ENCODE peak calls at places on chromosomes 4 and X, in five cellular contexts. N, V, Z, C and Q are unnamed samples.

GRCh38 chrX:368811-369562 is 17.7 kb downstream of the PPP2R3B start:
- DNase-seq in C (no peak), V (no peak), N (no peak), Z (no peak), Q (no peak)

GRCh38 chr4:138182838-138183426 is 59.2 kb downstream of the SLC7A11 start:
- DNase-seq in V (peak), N (no peak), C (peak), Z (no peak), Q (no peak)

GRCh38 chr4:57426779-57427395 is 316.7 kb upstream of the IGFBP7 start:
- DNase-seq in Z (peak), N (peak), V (peak), C (peak), Q (peak)

GRCh38 chrX:153474718-153475117 is 4.3 kb upstream of the HAUS7 start:
- DNase-seq in C (peak), V (peak), Z (peak), N (peak), Q (peak)

GRCh38 chr4:111630705-111631104 is 514.5 kb upstream of the FAM241A start:
- DNase-seq in N (no peak), C (no peak), V (peak), Z (no peak), Q (no peak)

GRCh38 chr4:21826071-21826470 is 122.5 kb downstream of the KCNIP4 start:
- DNase-seq in C (no peak), V (no peak), Z (no peak), N (no peak), Q (no peak)

GRCh38 chr4:148857234-148857972 is 415.2 kb upstream of the NR3C2 start:
- DNase-seq in N (no peak), Z (no peak), V (peak), C (no peak), Q (no peak)

GRCh38 chr4:115275615-115276014 is 162.2 kb upstream of the NDST4 start:
- DNase-seq in Z (no peak), C (no peak), V (no peak), N (no peak), Q (no peak)

GRCh38 chrX:78514852-78515251 is 144.3 kb downstream of the RTL3 start:
- DNase-seq in Z (no peak), V (no peak), N (no peak), C (no peak), Q (no peak)

GRCh38 chrX:25012793-25013592 is 2.8 kb downstream of the ARX start:
- DNase-seq in V (no peak), Z (no peak), C (no peak), N (no peak), Q (no peak)
- H3K4me3 ChIP-seq in V (no peak), Z (peak), C (no peak), N (no peak), Q (peak)

GRCh38 chrX:41634284-41634683 is 54.5 kb upstream of the GPR34 start:
- DNase-seq in C (peak), N (peak), Z (no peak), V (peak), Q (no peak)
- H3K4me3 ChIP-seq in C (no peak), N (no peak), Z (no peak), V (no peak), Q (no peak)

DNA sequence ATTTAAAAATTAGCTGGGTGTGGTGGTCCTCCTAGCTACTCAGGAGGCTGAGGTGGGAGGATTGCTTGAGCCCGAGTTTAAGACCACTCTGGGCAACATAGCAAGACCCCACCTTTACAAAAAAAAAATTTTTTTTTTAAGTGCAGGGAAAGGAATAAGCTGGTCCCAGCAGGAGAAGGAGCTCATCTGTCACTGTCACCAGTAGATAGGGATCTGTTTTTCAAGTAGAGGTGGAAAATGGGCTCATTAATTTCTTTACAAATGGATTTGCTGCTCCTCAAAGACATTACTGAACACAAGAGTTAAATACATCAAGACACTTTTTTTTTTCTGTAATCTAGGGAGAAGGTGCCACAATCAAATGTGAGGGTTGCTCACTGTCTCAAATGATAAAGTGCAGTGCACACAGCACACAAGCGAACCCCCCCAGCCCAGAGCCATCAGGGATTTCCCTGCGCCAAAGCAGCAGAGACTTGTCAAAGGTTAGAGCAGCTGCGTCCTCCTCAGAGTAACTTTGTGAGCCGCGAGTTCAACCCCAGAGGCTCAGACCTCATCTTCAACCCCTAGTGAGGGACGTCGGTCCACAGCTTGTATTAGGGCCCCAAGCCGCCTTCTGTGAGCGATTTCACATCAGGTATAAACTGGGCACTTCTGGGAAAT is 14.3 kb upstream of the MTNR1A start:
- DNase-seq in Z (no peak), C (no peak), N (no peak), V (no peak), Q (no peak)
- H3K4me3 ChIP-seq in Z (peak), C (no peak), N (no peak), V (peak), Q (peak)

GRCh38 chr4:76987153-76987562 is 37.6 kb downstream of the SEPTIN11 start:
- DNase-seq in C (peak), N (peak), V (peak), Z (no peak), Q (no peak)
- H3K4me3 ChIP-seq in C (no peak), N (no peak), V (peak), Z (no peak), Q (no peak)

GRCh38 chr4:3389186-3389878 is 52.4 kb upstream of the HGFAC start:
- DNase-seq in V (no peak), Z (peak), C (no peak), N (no peak), Q (peak)
- H3K4me3 ChIP-seq in V (peak), Z (peak), C (no peak), N (no peak), Q (no peak)

DNA sequence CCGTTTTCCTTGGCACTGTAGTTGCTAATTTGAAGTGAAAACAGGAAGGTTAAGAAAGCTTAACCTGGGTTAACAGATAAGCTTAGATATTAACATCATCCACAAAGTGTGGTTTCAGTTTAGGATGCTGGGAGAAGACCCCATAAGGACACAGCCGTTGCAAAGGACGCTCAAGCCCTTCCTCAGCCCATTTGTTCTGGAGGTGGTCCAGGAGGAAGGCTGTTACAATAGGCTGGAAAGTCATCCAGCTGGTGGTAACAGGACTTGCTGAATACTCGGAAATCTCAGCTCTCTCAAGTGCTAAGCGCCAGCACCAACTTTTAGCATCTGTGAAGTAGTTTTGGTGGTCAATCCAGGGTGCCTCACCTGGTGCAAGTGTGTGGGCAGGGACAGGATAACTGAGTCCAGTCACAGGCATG is 14.2 kb downstream of the CHST7 start:
- DNase-seq in N (no peak), Z (no peak), V (peak), C (no peak), Q (no peak)
- H3K4me3 ChIP-seq in N (no peak), Z (no peak), V (peak), C (no peak), Q (peak)